ENCODE peak calls at places on chromosome 11, in ten cellular contexts. C is NCI-H1092 treated with DMSO at 0.1 percent for 48 hours, G is RWPE1, K is tibial artery, Y is cardiac fibroblast, N is mucosa of descending colon, D is SJSA1, V is omental fat pad, X is pancreas, T is SW480. Z is an unnamed sample.

GRCh38 chr11:102717280-102717679 is 7.5 kb downstream of the MMP8 start:
- DNase-seq in C (no peak), G (no peak), K (no peak), Y (no peak), N (no peak), D (no peak), V (no peak), X (no peak), T (no peak), Z (no peak)

GRCh38 chr11:68528630-68529029 is 68.1 kb downstream of the PPP6R3 start:
- DNase-seq in C (no peak), G (no peak), K (no peak), Y (peak; percentile 45), N (no peak), D (no peak), V (no peak), X (no peak), T (no peak), Z (no peak)

GRCh38 chr11:85813721-85814120 is 2.8 kb upstream of the SYTL2 start:
- DNase-seq in C (no peak), G (no peak), K (no peak), Y (no peak), N (peak; percentile 65), D (no peak), V (no peak), X (no peak), T (no peak), Z (peak; percentile 63)

GRCh38 chr11:119533462-119533861 is 110.5 kb upstream of the THY1 start:
- DNase-seq in C (no peak), G (no peak), K (peak; percentile 53), Y (no peak), N (no peak), D (no peak), V (no peak), X (no peak), T (no peak), Z (no peak)

GRCh38 chr11:57154718-57155117 is 27.0 kb upstream of the LRRC55 start:
- DNase-seq in C (no peak), G (no peak), K (no peak), Y (peak; percentile 5), N (no peak), D (no peak), V (no peak), X (no peak), T (no peak), Z (no peak)

GRCh38 chr11:128354476-128354875 is 232.9 kb downstream of the ETS1 start:
- DNase-seq in C (no peak), G (no peak), K (no peak), Y (peak; percentile 55), N (no peak), D (no peak), V (no peak), X (no peak), T (no peak), Z (peak; percentile 34)

GRCh38 chr11:9574806-9575530 is 1.5 kb downstream of the WEE1 start:
- DNase-seq in C (peak; percentile 70), G (peak; percentile 62), K (peak; percentile 85), Y (peak; percentile 88), N (peak; percentile 53), D (peak; percentile 67), V (no peak), X (peak; percentile 40), T (peak; percentile 92), Z (peak; percentile 92)

GRCh38 chr11:69325446-69325845 is 31.5 kb downstream of the MYEOV start:
- DNase-seq in C (no peak), G (no peak), K (peak; percentile 19), Y (no peak), N (no peak), D (peak; percentile 51), V (no peak), X (no peak), T (no peak), Z (no peak)